ENCODE peak calls at places on chromosomes 3 and 15, in nine cellular contexts. One of them, this sample, is unnamed.

GRCh38 chr3:65979152-65979551 is 59.6 kb downstream of the MAGI1 start:
- DNase-seq in K562: no peak
- DNase-seq in left ventricle myocardium inferior: no peak
- DNase-seq in activated naive CD4-positive, alpha-beta T cell treated with anti-CD3 and anti-CD28 coated beads, Interleukin-2, amount 10 ng/mL, durations not matched to agents 7 days and 5 days: no peak
- DNase-seq in OCI-LY7: no peak
- DNase-seq in mesothelial cell of epicardium: no peak
- DNase-seq in brain microvascular endothelial cell: peak
- DNase-seq in ACHN: no peak
- DNase-seq in activated gamma-delta T cell treated with anti-CD3 and anti-CD28 coated beads, Interleukin-2, amount 50 U/mL, for 16 hours: no peak
- DNase-seq in this sample: no peak

GRCh38 chr3:111904376-111905241 is 45.5 kb downstream of the PHLDB2 start:
- DNase-seq in OCI-LY7: no peak
- DNase-seq in brain microvascular endothelial cell: peak
- DNase-seq in left ventricle myocardium inferior: no peak
- DNase-seq in ACHN: peak
- DNase-seq in activated naive CD4-positive, alpha-beta T cell treated with anti-CD3 and anti-CD28 coated beads, Interleukin-2, amount 10 ng/mL, durations not matched to agents 7 days and 5 days: no peak
- DNase-seq in mesothelial cell of epicardium: no peak
- DNase-seq in K562: no peak
- DNase-seq in activated gamma-delta T cell treated with anti-CD3 and anti-CD28 coated beads, Interleukin-2, amount 50 U/mL, for 16 hours: no peak
- DNase-seq in this sample: no peak

GRCh38 chr3:132556467-132557159 is 40.5 kb upstream of the ACKR4 start:
- DNase-seq in OCI-LY7: no peak
- DNase-seq in ACHN: no peak
- DNase-seq in brain microvascular endothelial cell: no peak
- DNase-seq in activated naive CD4-positive, alpha-beta T cell treated with anti-CD3 and anti-CD28 coated beads, Interleukin-2, amount 10 ng/mL, durations not matched to agents 7 days and 5 days: no peak
- DNase-seq in K562: no peak
- DNase-seq in activated gamma-delta T cell treated with anti-CD3 and anti-CD28 coated beads, Interleukin-2, amount 50 U/mL, for 16 hours: no peak
- DNase-seq in left ventricle myocardium inferior: peak
- DNase-seq in mesothelial cell of epicardium: no peak
- DNase-seq in this sample: no peak

GRCh38 chr3:53178246-53178645 is 17.2 kb downstream of the PRKCD start:
- DNase-seq in K562: no peak
- DNase-seq in activated gamma-delta T cell treated with anti-CD3 and anti-CD28 coated beads, Interleukin-2, amount 50 U/mL, for 16 hours: no peak
- DNase-seq in activated naive CD4-positive, alpha-beta T cell treated with anti-CD3 and anti-CD28 coated beads, Interleukin-2, amount 10 ng/mL, durations not matched to agents 7 days and 5 days: no peak
- DNase-seq in mesothelial cell of epicardium: no peak
- DNase-seq in ACHN: no peak
- DNase-seq in left ventricle myocardium inferior: no peak
- DNase-seq in brain microvascular endothelial cell: no peak
- DNase-seq in OCI-LY7: no peak
- DNase-seq in this sample: no peak

GRCh38 chr15:57685316-57685715 is 21.2 kb upstream of the POLR2M start:
- DNase-seq in OCI-LY7: no peak
- DNase-seq in activated gamma-delta T cell treated with anti-CD3 and anti-CD28 coated beads, Interleukin-2, amount 50 U/mL, for 16 hours: no peak
- DNase-seq in K562: no peak
- DNase-seq in brain microvascular endothelial cell: no peak
- DNase-seq in left ventricle myocardium inferior: no peak
- DNase-seq in activated naive CD4-positive, alpha-beta T cell treated with anti-CD3 and anti-CD28 coated beads, Interleukin-2, amount 10 ng/mL, durations not matched to agents 7 days and 5 days: no peak
- DNase-seq in ACHN: no peak
- DNase-seq in mesothelial cell of epicardium: no peak
- DNase-seq in this sample: no peak

GRCh38 chr3:52507359-52507758 is 12.2 kb downstream of the STAB1 start:
- DNase-seq in OCI-LY7: no peak
- DNase-seq in activated naive CD4-positive, alpha-beta T cell treated with anti-CD3 and anti-CD28 coated beads, Interleukin-2, amount 10 ng/mL, durations not matched to agents 7 days and 5 days: no peak
- DNase-seq in left ventricle myocardium inferior: no peak
- DNase-seq in mesothelial cell of epicardium: no peak
- DNase-seq in K562: no peak
- DNase-seq in brain microvascular endothelial cell: no peak
- DNase-seq in activated gamma-delta T cell treated with anti-CD3 and anti-CD28 coated beads, Interleukin-2, amount 50 U/mL, for 16 hours: no peak
- DNase-seq in ACHN: peak
- DNase-seq in this sample: no peak

GRCh38 chr3:3170998-3171397 is 8.5 kb downstream of the CRBN start:
- DNase-seq in K562: no peak
- DNase-seq in activated naive CD4-positive, alpha-beta T cell treated with anti-CD3 and anti-CD28 coated beads, Interleukin-2, amount 10 ng/mL, durations not matched to agents 7 days and 5 days: no peak
- DNase-seq in ACHN: peak
- DNase-seq in left ventricle myocardium inferior: no peak
- DNase-seq in activated gamma-delta T cell treated with anti-CD3 and anti-CD28 coated beads, Interleukin-2, amount 50 U/mL, for 16 hours: no peak
- DNase-seq in OCI-LY7: peak
- DNase-seq in mesothelial cell of epicardium: no peak
- DNase-seq in brain microvascular endothelial cell: no peak
- DNase-seq in this sample: no peak

GRCh38 chr3:157572559-157573270 is 69.5 kb upstream of the VEPH1 start:
- DNase-seq in activated gamma-delta T cell treated with anti-CD3 and anti-CD28 coated beads, Interleukin-2, amount 50 U/mL, for 16 hours: no peak
- DNase-seq in brain microvascular endothelial cell: peak
- DNase-seq in ACHN: peak
- DNase-seq in K562: peak
- DNase-seq in activated naive CD4-positive, alpha-beta T cell treated with anti-CD3 and anti-CD28 coated beads, Interleukin-2, amount 10 ng/mL, durations not matched to agents 7 days and 5 days: peak
- DNase-seq in mesothelial cell of epicardium: no peak
- DNase-seq in left ventricle myocardium inferior: no peak
- DNase-seq in OCI-LY7: peak
- DNase-seq in this sample: no peak

GRCh38 chr3:186757686-186758220 is 25.6 kb upstream of the EIF4A2 start:
- DNase-seq in ACHN: no peak
- DNase-seq in brain microvascular endothelial cell: no peak
- DNase-seq in left ventricle myocardium inferior: no peak
- DNase-seq in K562: no peak
- DNase-seq in mesothelial cell of epicardium: no peak
- DNase-seq in activated gamma-delta T cell treated with anti-CD3 and anti-CD28 coated beads, Interleukin-2, amount 50 U/mL, for 16 hours: no peak
- DNase-seq in activated naive CD4-positive, alpha-beta T cell treated with anti-CD3 and anti-CD28 coated beads, Interleukin-2, amount 10 ng/mL, durations not matched to agents 7 days and 5 days: no peak
- DNase-seq in OCI-LY7: no peak
- DNase-seq in this sample: no peak

GRCh38 chr3:10599444-10599843 is 94.1 kb upstream of the ATP2B2 start:
- DNase-seq in K562: no peak
- DNase-seq in mesothelial cell of epicardium: no peak
- DNase-seq in activated naive CD4-positive, alpha-beta T cell treated with anti-CD3 and anti-CD28 coated beads, Interleukin-2, amount 10 ng/mL, durations not matched to agents 7 days and 5 days: no peak
- DNase-seq in OCI-LY7: no peak
- DNase-seq in brain microvascular endothelial cell: no peak
- DNase-seq in activated gamma-delta T cell treated with anti-CD3 and anti-CD28 coated beads, Interleukin-2, amount 50 U/mL, for 16 hours: no peak
- DNase-seq in left ventricle myocardium inferior: no peak
- DNase-seq in ACHN: no peak
- DNase-seq in this sample: no peak

GRCh38 chr3:81521855-81522254 is 239.6 kb downstream of the GBE1 start:
- DNase-seq in K562: no peak
- DNase-seq in activated naive CD4-positive, alpha-beta T cell treated with anti-CD3 and anti-CD28 coated beads, Interleukin-2, amount 10 ng/mL, durations not matched to agents 7 days and 5 days: no peak
- DNase-seq in brain microvascular endothelial cell: no peak
- DNase-seq in mesothelial cell of epicardium: no peak
- DNase-seq in activated gamma-delta T cell treated with anti-CD3 and anti-CD28 coated beads, Interleukin-2, amount 50 U/mL, for 16 hours: no peak
- DNase-seq in ACHN: no peak
- DNase-seq in left ventricle myocardium inferior: no peak
- DNase-seq in OCI-LY7: no peak
- DNase-seq in this sample: no peak

GRCh38 chr15:74228723-74229081 is 7.4 kb upstream of the CCDC33 start:
- DNase-seq in K562: no peak
- DNase-seq in left ventricle myocardium inferior: no peak
- DNase-seq in OCI-LY7: no peak
- DNase-seq in brain microvascular endothelial cell: no peak
- DNase-seq in ACHN: no peak
- DNase-seq in activated naive CD4-positive, alpha-beta T cell treated with anti-CD3 and anti-CD28 coated beads, Interleukin-2, amount 10 ng/mL, durations not matched to agents 7 days and 5 days: no peak
- DNase-seq in activated gamma-delta T cell treated with anti-CD3 and anti-CD28 coated beads, Interleukin-2, amount 50 U/mL, for 16 hours: no peak
- DNase-seq in mesothelial cell of epicardium: no peak
- DNase-seq in this sample: no peak

GRCh38 chr3:57068437-57069089 is 8.1 kb downstream of the SPATA12 start:
- DNase-seq in activated naive CD4-positive, alpha-beta T cell treated with anti-CD3 and anti-CD28 coated beads, Interleukin-2, amount 10 ng/mL, durations not matched to agents 7 days and 5 days: no peak
- DNase-seq in K562: peak
- DNase-seq in OCI-LY7: peak
- DNase-seq in activated gamma-delta T cell treated with anti-CD3 and anti-CD28 coated beads, Interleukin-2, amount 50 U/mL, for 16 hours: no peak
- DNase-seq in ACHN: peak
- DNase-seq in mesothelial cell of epicardium: no peak
- DNase-seq in left ventricle myocardium inferior: peak
- DNase-seq in brain microvascular endothelial cell: peak
- DNase-seq in this sample: no peak

GRCh38 chr3:132004571-132004970 is 30.2 kb downstream of the CPNE4 start:
- DNase-seq in K562: no peak
- DNase-seq in ACHN: no peak
- DNase-seq in mesothelial cell of epicardium: no peak
- DNase-seq in activated naive CD4-positive, alpha-beta T cell treated with anti-CD3 and anti-CD28 coated beads, Interleukin-2, amount 10 ng/mL, durations not matched to agents 7 days and 5 days: no peak
- DNase-seq in brain microvascular endothelial cell: peak
- DNase-seq in left ventricle myocardium inferior: no peak
- DNase-seq in OCI-LY7: no peak
- DNase-seq in activated gamma-delta T cell treated with anti-CD3 and anti-CD28 coated beads, Interleukin-2, amount 50 U/mL, for 16 hours: no peak
- DNase-seq in this sample: no peak

GRCh38 chr3:177195242-177195940 is 1.9 kb downstream of the TBL1XR1 start:
- DNase-seq in mesothelial cell of epicardium: no peak
- DNase-seq in brain microvascular endothelial cell: no peak
- DNase-seq in OCI-LY7: peak
- DNase-seq in ACHN: peak
- DNase-seq in left ventricle myocardium inferior: no peak
- DNase-seq in activated gamma-delta T cell treated with anti-CD3 and anti-CD28 coated beads, Interleukin-2, amount 50 U/mL, for 16 hours: no peak
- DNase-seq in K562: peak
- DNase-seq in activated naive CD4-positive, alpha-beta T cell treated with anti-CD3 and anti-CD28 coated beads, Interleukin-2, amount 10 ng/mL, durations not matched to agents 7 days and 5 days: peak
- DNase-seq in this sample: no peak

GRCh38 chr3:46656778-46657556 is 36.5 kb downstream of the ALS2CL start:
- DNase-seq in mesothelial cell of epicardium: no peak
- DNase-seq in activated gamma-delta T cell treated with anti-CD3 and anti-CD28 coated beads, Interleukin-2, amount 50 U/mL, for 16 hours: no peak
- DNase-seq in brain microvascular endothelial cell: no peak
- DNase-seq in OCI-LY7: no peak
- DNase-seq in ACHN: no peak
- DNase-seq in left ventricle myocardium inferior: no peak
- DNase-seq in activated naive CD4-positive, alpha-beta T cell treated with anti-CD3 and anti-CD28 coated beads, Interleukin-2, amount 10 ng/mL, durations not matched to agents 7 days and 5 days: no peak
- DNase-seq in K562: no peak
- DNase-seq in this sample: no peak

GRCh38 chr15:89876736-89877135 is 17.1 kb downstream of the AP3S2 start:
- DNase-seq in brain microvascular endothelial cell: no peak
- DNase-seq in left ventricle myocardium inferior: no peak
- DNase-seq in activated naive CD4-positive, alpha-beta T cell treated with anti-CD3 and anti-CD28 coated beads, Interleukin-2, amount 10 ng/mL, durations not matched to agents 7 days and 5 days: no peak
- DNase-seq in K562: no peak
- DNase-seq in ACHN: no peak
- DNase-seq in mesothelial cell of epicardium: no peak
- DNase-seq in OCI-LY7: no peak
- DNase-seq in activated gamma-delta T cell treated with anti-CD3 and anti-CD28 coated beads, Interleukin-2, amount 50 U/mL, for 16 hours: no peak
- DNase-seq in this sample: no peak

GRCh38 chr3:40290396-40290795 is 19.1 kb upstream of the EIF1B start:
- DNase-seq in brain microvascular endothelial cell: no peak
- DNase-seq in mesothelial cell of epicardium: no peak
- DNase-seq in K562: no peak
- DNase-seq in OCI-LY7: no peak
- DNase-seq in activated gamma-delta T cell treated with anti-CD3 and anti-CD28 coated beads, Interleukin-2, amount 50 U/mL, for 16 hours: no peak
- DNase-seq in ACHN: no peak
- DNase-seq in left ventricle myocardium inferior: peak
- DNase-seq in activated naive CD4-positive, alpha-beta T cell treated with anti-CD3 and anti-CD28 coated beads, Interleukin-2, amount 10 ng/mL, durations not matched to agents 7 days and 5 days: no peak
- DNase-seq in this sample: no peak

GRCh38 chr3:185532881-185533280 is 19.5 kb downstream of the LIPH start:
- DNase-seq in OCI-LY7: no peak
- DNase-seq in left ventricle myocardium inferior: no peak
- DNase-seq in activated gamma-delta T cell treated with anti-CD3 and anti-CD28 coated beads, Interleukin-2, amount 50 U/mL, for 16 hours: no peak
- DNase-seq in ACHN: no peak
- DNase-seq in brain microvascular endothelial cell: no peak
- DNase-seq in mesothelial cell of epicardium: no peak
- DNase-seq in activated naive CD4-positive, alpha-beta T cell treated with anti-CD3 and anti-CD28 coated beads, Interleukin-2, amount 10 ng/mL, durations not matched to agents 7 days and 5 days: no peak
- DNase-seq in K562: no peak
- DNase-seq in this sample: no peak

GRCh38 chr3:38105525-38105924 is 31.4 kb downstream of the ACAA1 start:
- DNase-seq in OCI-LY7: no peak
- DNase-seq in activated gamma-delta T cell treated with anti-CD3 and anti-CD28 coated beads, Interleukin-2, amount 50 U/mL, for 16 hours: no peak
- DNase-seq in K562: no peak
- DNase-seq in ACHN: no peak
- DNase-seq in mesothelial cell of epicardium: no peak
- DNase-seq in left ventricle myocardium inferior: no peak
- DNase-seq in activated naive CD4-positive, alpha-beta T cell treated with anti-CD3 and anti-CD28 coated beads, Interleukin-2, amount 10 ng/mL, durations not matched to agents 7 days and 5 days: no peak
- DNase-seq in brain microvascular endothelial cell: no peak
- DNase-seq in this sample: no peak

GRCh38 chr3:60953406-60953805 is 297.8 kb downstream of the FHIT start:
- DNase-seq in K562: no peak
- DNase-seq in ACHN: no peak
- DNase-seq in activated naive CD4-positive, alpha-beta T cell treated with anti-CD3 and anti-CD28 coated beads, Interleukin-2, amount 10 ng/mL, durations not matched to agents 7 days and 5 days: no peak
- DNase-seq in brain microvascular endothelial cell: no peak
- DNase-seq in left ventricle myocardium inferior: no peak
- DNase-seq in mesothelial cell of epicardium: no peak
- DNase-seq in OCI-LY7: no peak
- DNase-seq in activated gamma-delta T cell treated with anti-CD3 and anti-CD28 coated beads, Interleukin-2, amount 50 U/mL, for 16 hours: no peak
- DNase-seq in this sample: no peak

GRCh38 chr15:73467758-73468157 is 24.8 kb downstream of the REC114 start:
- DNase-seq in K562: no peak
- DNase-seq in ACHN: no peak
- DNase-seq in activated naive CD4-positive, alpha-beta T cell treated with anti-CD3 and anti-CD28 coated beads, Interleukin-2, amount 10 ng/mL, durations not matched to agents 7 days and 5 days: no peak
- DNase-seq in activated gamma-delta T cell treated with anti-CD3 and anti-CD28 coated beads, Interleukin-2, amount 50 U/mL, for 16 hours: no peak
- DNase-seq in brain microvascular endothelial cell: no peak
- DNase-seq in mesothelial cell of epicardium: no peak
- DNase-seq in left ventricle myocardium inferior: no peak
- DNase-seq in OCI-LY7: no peak
- DNase-seq in this sample: no peak

GRCh38 chr3:195087321-195087720 is 183.6 kb downstream of the XXYLT1 start:
- DNase-seq in ACHN: no peak
- DNase-seq in left ventricle myocardium inferior: no peak
- DNase-seq in OCI-LY7: no peak
- DNase-seq in brain microvascular endothelial cell: no peak
- DNase-seq in mesothelial cell of epicardium: no peak
- DNase-seq in activated naive CD4-positive, alpha-beta T cell treated with anti-CD3 and anti-CD28 coated beads, Interleukin-2, amount 10 ng/mL, durations not matched to agents 7 days and 5 days: no peak
- DNase-seq in K562: no peak
- DNase-seq in activated gamma-delta T cell treated with anti-CD3 and anti-CD28 coated beads, Interleukin-2, amount 50 U/mL, for 16 hours: no peak
- DNase-seq in this sample: no peak

GRCh38 chr3:181329024-181329423 is 339.5 kb upstream of the DNAJC19 start:
- DNase-seq in OCI-LY7: no peak
- DNase-seq in brain microvascular endothelial cell: no peak
- DNase-seq in mesothelial cell of epicardium: no peak
- DNase-seq in ACHN: no peak
- DNase-seq in K562: no peak
- DNase-seq in left ventricle myocardium inferior: no peak
- DNase-seq in activated gamma-delta T cell treated with anti-CD3 and anti-CD28 coated beads, Interleukin-2, amount 50 U/mL, for 16 hours: no peak
- DNase-seq in activated naive CD4-positive, alpha-beta T cell treated with anti-CD3 and anti-CD28 coated beads, Interleukin-2, amount 10 ng/mL, durations not matched to agents 7 days and 5 days: no peak
- DNase-seq in this sample: no peak

GRCh38 chr15:84804005-84804803 is 13.0 kb upstream of the ALPK3 start:
- DNase-seq in activated naive CD4-positive, alpha-beta T cell treated with anti-CD3 and anti-CD28 coated beads, Interleukin-2, amount 10 ng/mL, durations not matched to agents 7 days and 5 days: no peak
- DNase-seq in mesothelial cell of epicardium: no peak
- DNase-seq in left ventricle myocardium inferior: no peak
- DNase-seq in brain microvascular endothelial cell: no peak
- DNase-seq in OCI-LY7: no peak
- DNase-seq in K562: no peak
- DNase-seq in activated gamma-delta T cell treated with anti-CD3 and anti-CD28 coated beads, Interleukin-2, amount 50 U/mL, for 16 hours: no peak
- DNase-seq in ACHN: no peak
- DNase-seq in this sample: no peak

GRCh38 chr3:195004512-195005250 is 266.3 kb downstream of the XXYLT1 start:
- DNase-seq in brain microvascular endothelial cell: no peak
- DNase-seq in OCI-LY7: no peak
- DNase-seq in ACHN: no peak
- DNase-seq in activated naive CD4-positive, alpha-beta T cell treated with anti-CD3 and anti-CD28 coated beads, Interleukin-2, amount 10 ng/mL, durations not matched to agents 7 days and 5 days: no peak
- DNase-seq in mesothelial cell of epicardium: peak
- DNase-seq in K562: no peak
- DNase-seq in left ventricle myocardium inferior: no peak
- DNase-seq in activated gamma-delta T cell treated with anti-CD3 and anti-CD28 coated beads, Interleukin-2, amount 50 U/mL, for 16 hours: no peak
- DNase-seq in this sample: peak

GRCh38 chr15:81940467-81941451 is 105.1 kb downstream of the MEX3B start:
- DNase-seq in K562: no peak
- DNase-seq in OCI-LY7: no peak
- DNase-seq in brain microvascular endothelial cell: peak
- DNase-seq in left ventricle myocardium inferior: no peak
- DNase-seq in ACHN: no peak
- DNase-seq in mesothelial cell of epicardium: no peak
- DNase-seq in activated gamma-delta T cell treated with anti-CD3 and anti-CD28 coated beads, Interleukin-2, amount 50 U/mL, for 16 hours: no peak
- DNase-seq in activated naive CD4-positive, alpha-beta T cell treated with anti-CD3 and anti-CD28 coated beads, Interleukin-2, amount 10 ng/mL, durations not matched to agents 7 days and 5 days: no peak
- DNase-seq in this sample: no peak

GRCh38 chr15:99998661-99999101 is 265.4 kb upstream of the LYSMD4 start:
- DNase-seq in brain microvascular endothelial cell: no peak
- DNase-seq in activated naive CD4-positive, alpha-beta T cell treated with anti-CD3 and anti-CD28 coated beads, Interleukin-2, amount 10 ng/mL, durations not matched to agents 7 days and 5 days: no peak
- DNase-seq in left ventricle myocardium inferior: no peak
- DNase-seq in OCI-LY7: no peak
- DNase-seq in mesothelial cell of epicardium: no peak
- DNase-seq in K562: no peak
- DNase-seq in activated gamma-delta T cell treated with anti-CD3 and anti-CD28 coated beads, Interleukin-2, amount 50 U/mL, for 16 hours: no peak
- DNase-seq in ACHN: no peak
- DNase-seq in this sample: no peak

GRCh38 chr15:76293361-76293760 is 17.9 kb downstream of the ETFA start:
- DNase-seq in activated gamma-delta T cell treated with anti-CD3 and anti-CD28 coated beads, Interleukin-2, amount 50 U/mL, for 16 hours: no peak
- DNase-seq in brain microvascular endothelial cell: no peak
- DNase-seq in activated naive CD4-positive, alpha-beta T cell treated with anti-CD3 and anti-CD28 coated beads, Interleukin-2, amount 10 ng/mL, durations not matched to agents 7 days and 5 days: no peak
- DNase-seq in mesothelial cell of epicardium: no peak
- DNase-seq in OCI-LY7: no peak
- DNase-seq in ACHN: no peak
- DNase-seq in left ventricle myocardium inferior: no peak
- DNase-seq in K562: no peak
- DNase-seq in this sample: no peak

GRCh38 chr3:112858410-112859069 is 11.9 kb upstream of the CD200R1L start:
- DNase-seq in OCI-LY7: no peak
- DNase-seq in activated naive CD4-positive, alpha-beta T cell treated with anti-CD3 and anti-CD28 coated beads, Interleukin-2, amount 10 ng/mL, durations not matched to agents 7 days and 5 days: no peak
- DNase-seq in K562: no peak
- DNase-seq in ACHN: no peak
- DNase-seq in activated gamma-delta T cell treated with anti-CD3 and anti-CD28 coated beads, Interleukin-2, amount 50 U/mL, for 16 hours: no peak
- DNase-seq in brain microvascular endothelial cell: peak
- DNase-seq in mesothelial cell of epicardium: no peak
- DNase-seq in left ventricle myocardium inferior: no peak
- DNase-seq in this sample: no peak

GRCh38 chr15:89486726-89487050 is 9.7 kb downstream of the RHCG start:
- DNase-seq in activated gamma-delta T cell treated with anti-CD3 and anti-CD28 coated beads, Interleukin-2, amount 50 U/mL, for 16 hours: peak
- DNase-seq in brain microvascular endothelial cell: no peak
- DNase-seq in OCI-LY7: no peak
- DNase-seq in activated naive CD4-positive, alpha-beta T cell treated with anti-CD3 and anti-CD28 coated beads, Interleukin-2, amount 10 ng/mL, durations not matched to agents 7 days and 5 days: peak
- DNase-seq in left ventricle myocardium inferior: no peak
- DNase-seq in K562: peak
- DNase-seq in ACHN: no peak
- DNase-seq in mesothelial cell of epicardium: no peak
- DNase-seq in this sample: peak